ENCODE peak calls at places on chromosomes 3 and 15, in six cellular contexts. D is body of pancreas; K is GM12878; G is cardiac muscle cell; A is CD4-positive, alpha-beta memory T cell; E is breast epithelium. O is an unnamed sample.

GRCh38 chr15:70835826-70836225 is 18.1 kb downstream of the LARP6 start:
- DNase-seq in K (no peak), A (no peak), D (no peak), E (no peak), G (no peak), O (no peak)

GRCh38 chr15:85477730-85478129 is 97.3 kb downstream of the AKAP13 start:
- DNase-seq in D (no peak), K (no peak), E (no peak), A (no peak), G (no peak), O (no peak)

GRCh38 chr3:194424953-194425352 is 25.9 kb upstream of the GP5 start:
- DNase-seq in D (no peak), G (no peak), E (no peak), K (no peak), A (no peak), O (no peak)

GRCh38 chr15:67509918-67510317 is 11.0 kb upstream of the C15orf61 start:
- DNase-seq in G (no peak), K (no peak), E (no peak), A (no peak), D (no peak), O (no peak)

GRCh38 chr3:16452265-16452664 is 61.2 kb downstream of the RFTN1 start:
- DNase-seq in E (no peak), G (no peak), D (no peak), K (no peak), A (no peak), O (no peak)

GRCh38 chr3:149020196-149020838 is 29.0 kb downstream of the GYG1 start:
- DNase-seq in G (no peak), D (no peak), A (no peak), K (no peak), E (no peak), O (no peak)

GRCh38 chr3:58613236-58614132 is 36.3 kb upstream of the FAM107A start:
- DNase-seq in G (no peak), D (no peak), A (no peak), E (no peak), K (no peak), O (no peak)

GRCh38 chr3:135412475-135412874 is 553.1 kb upstream of the PPP2R3A start:
- DNase-seq in A (no peak), D (no peak), G (no peak), K (no peak), E (no peak), O (no peak)

GRCh38 chr15:58604455-58604923 is 145.0 kb downstream of the ADAM10 start:
- DNase-seq in E (no peak), A (no peak), K (no peak), G (no peak), D (peak; percentile 36), O (no peak)

GRCh38 chr3:48898383-48899234 is at the start of gene SLC25A20:
- DNase-seq in A (peak; percentile 88), G (peak; percentile 90), E (peak; percentile 66), K (peak; percentile 63), D (peak; percentile 93), O (peak; percentile 81)

GRCh38 chr3:46537789-46538188 is 28.3 kb downstream of the LRRC2 start:
- DNase-seq in G (no peak), K (no peak), A (no peak), E (no peak), D (no peak), O (no peak)

GRCh38 chr3:133479895-133480669 is 80.2 kb downstream of the BFSP2 start:
- DNase-seq in A (no peak), G (no peak), K (peak; percentile 73), D (peak; percentile 53), E (no peak), O (no peak)

GRCh38 chr15:32855942-32856341 is 138.1 kb downstream of the GREM1 start:
- DNase-seq in A (no peak), E (no peak), K (no peak), G (no peak), D (peak; percentile 22), O (no peak)

GRCh38 chr15:59687831-59688230 is 1.3 kb downstream of the BNIP2 start:
- DNase-seq in K (peak; percentile 5), E (no peak), D (peak; percentile 14), A (peak; percentile 84), G (no peak), O (peak; percentile 80)

GRCh38 chr15:57696146-57696545 is 10.4 kb upstream of the POLR2M start:
- DNase-seq in D (no peak), E (no peak), G (no peak), K (no peak), A (no peak), O (no peak)

GRCh38 chr15:58562135-58562534 is 130.3 kb downstream of the LIPC start:
- DNase-seq in G (no peak), K (no peak), D (no peak), A (no peak), E (no peak), O (no peak)

GRCh38 chr3:42498791-42499477 is 3.5 kb upstream of the VIPR1 start:
- DNase-seq in D (peak; percentile 1), E (peak; percentile 12), G (no peak), A (no peak), K (no peak), O (no peak)

GRCh38 chr3:134516905-134517304 is 31.0 kb downstream of the CEP63 start:
- DNase-seq in K (no peak), G (no peak), A (no peak), E (no peak), D (no peak), O (no peak)

GRCh38 chr3:10928396-10928960 is 64.1 kb upstream of the SLC6A1 start:
- DNase-seq in K (no peak), G (no peak), A (no peak), D (no peak), E (no peak), O (no peak)

GRCh38 chr15:50880651-50881114 is 27.8 kb upstream of the AP4E1 start:
- DNase-seq in E (no peak), D (no peak), K (peak; percentile 54), A (no peak), G (no peak), O (no peak)

GRCh38 chr3:141237701-141238521 is 6.3 kb downstream of the PXYLP1 start:
- DNase-seq in D (peak; percentile 93), E (peak; percentile 23), A (no peak), G (peak; percentile 36), K (no peak), O (no peak)

GRCh38 chr15:29129903-29130302 is 139.7 kb downstream of the NSMCE3 start:
- DNase-seq in A (no peak), K (no peak), E (no peak), D (no peak), G (no peak), O (no peak)

GRCh38 chr3:178300441-178300959 is 235.7 kb upstream of the KCNMB2 start:
- DNase-seq in D (no peak), A (no peak), E (no peak), G (no peak), K (no peak), O (no peak)

GRCh38 chr3:53254810-53255359 is 937 bp downstream of the TKT start:
- DNase-seq in A (peak; percentile 59), E (peak; percentile 36), K (peak; percentile 15), D (peak; percentile 93), G (peak; percentile 72), O (peak; percentile 25)

GRCh38 chr3:124812291-124813265 is 74.6 kb downstream of the ITGB5 start:
- DNase-seq in D (peak; percentile 58), A (no peak), E (peak; percentile 51), K (no peak), G (no peak), O (no peak)

GRCh38 chr3:188861847-188862740 is 309.7 kb upstream of the TPRG1 start:
- DNase-seq in A (no peak), E (no peak), G (no peak), D (no peak), K (no peak), O (no peak)

GRCh38 chr3:182490601-182491485 is 302.5 kb upstream of the ATP11B start:
- DNase-seq in A (no peak), G (peak; percentile 33), K (no peak), D (peak; percentile 3), E (no peak), O (peak; percentile 4)

GRCh38 chr15:74367296-74367854 is at the start of gene CYP11A1:
- DNase-seq in A (no peak), K (no peak), E (no peak), D (no peak), G (no peak), O (no peak)

GRCh38 chr15:62631325-62631724 is 411.2 kb upstream of the TPM1 start:
- DNase-seq in G (no peak), K (no peak), A (no peak), D (no peak), E (no peak), O (no peak)

GRCh38 chr3:119223511-119223910 is 17.2 kb downstream of the B4GALT4 start:
- DNase-seq in G (no peak), K (no peak), A (no peak), E (no peak), D (no peak), O (no peak)
- H3K36me3 ChIP-seq in G (peaks cover 53% of the 10 kb centered on the region), K (peaks cover 17% of the 10 kb centered on the region), A (peaks cover 39% of the 10 kb centered on the region), E (no peaks in the 10 kb centered on the region), D (no peaks in the 10 kb centered on the region), O (peaks cover 51% of the 10 kb centered on the region)

DNA sequence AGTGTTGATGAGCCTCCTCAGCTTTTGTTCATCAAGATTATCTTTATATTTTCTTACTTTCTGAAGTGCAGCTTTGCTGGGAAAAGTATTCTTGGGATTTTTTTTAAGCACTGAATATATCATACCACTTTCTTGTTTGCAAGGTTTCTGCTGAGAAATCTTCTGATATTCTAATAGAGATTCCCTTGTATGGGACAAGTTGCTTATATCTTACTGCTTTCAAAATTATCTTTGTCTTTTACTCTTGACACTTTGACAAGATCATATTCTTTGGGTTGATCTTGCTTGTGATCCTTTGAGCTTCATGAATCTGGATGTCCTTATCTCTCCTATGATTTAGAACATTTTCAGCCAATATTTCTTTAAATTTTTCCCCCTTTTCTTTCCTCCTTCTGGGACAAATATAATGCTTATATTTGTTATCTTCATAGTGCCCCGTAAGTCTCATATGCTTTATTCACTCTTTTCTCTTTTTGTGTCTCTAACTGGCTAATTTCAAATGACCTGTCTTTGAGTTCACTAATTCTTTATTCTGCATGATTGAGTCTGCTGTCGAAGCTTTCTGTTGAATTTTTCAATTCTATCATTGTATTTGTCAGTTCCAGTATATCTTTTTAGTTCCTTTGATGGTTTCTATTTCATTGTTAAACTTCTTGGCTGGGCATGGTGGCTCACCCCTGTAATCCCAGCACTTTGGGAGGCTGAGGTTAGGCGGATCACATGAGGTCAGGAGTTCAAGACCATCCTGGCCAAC is 211.4 kb upstream of the MANF start:
- DNase-seq in D (no peak), A (no peak), K (no peak), E (no peak), G (no peak), O (no peak)
- H3K9me3 ChIP-seq in D (peaks cover 15% of the 10 kb centered on the region), A (peaks cover 5% of the 10 kb centered on the region), K (peaks cover 2% of the 10 kb centered on the region), E (peaks cover 25% of the 10 kb centered on the region), G (no peaks in the 10 kb centered on the region), O (peaks cover 23% of the 10 kb centered on the region)

DNA sequence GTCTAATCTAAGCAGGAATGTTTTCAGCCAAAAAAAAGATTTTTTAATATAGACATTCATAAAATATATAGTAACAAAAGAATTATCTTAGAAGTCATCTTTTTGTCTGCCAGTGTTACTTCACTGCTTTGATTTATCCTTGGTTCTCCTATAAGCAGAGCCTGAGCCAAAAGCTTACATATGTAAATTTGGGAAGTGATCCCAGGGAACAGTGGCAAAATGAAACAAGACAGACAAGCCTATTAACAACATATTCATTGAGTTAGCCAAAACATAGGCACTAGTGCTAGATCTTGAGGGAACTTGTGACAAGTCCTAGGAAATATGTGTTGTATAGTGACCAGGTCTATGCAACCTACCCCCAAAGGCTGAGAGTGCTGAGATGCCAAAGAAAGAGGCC is 11.2 kb downstream of the GTPBP8 start:
- DNase-seq in E (no peak), D (no peak), G (no peak), K (no peak), A (no peak), O (no peak)
- H3K36me3 ChIP-seq in E (peaks cover 5% of the 10 kb centered on the region), D (no peaks in the 10 kb centered on the region), G (peaks cover 44% of the 10 kb centered on the region), K (peaks cover 26% of the 10 kb centered on the region), A (peaks cover 23% of the 10 kb centered on the region), O (peaks cover 54% of the 10 kb centered on the region)

GRCh38 chr3:72421786-72422185 is 426.5 kb downstream of the SHQ1 start:
- DNase-seq in A (no peak), D (no peak), G (no peak), K (no peak), E (no peak), O (no peak)
- H3K9me3 ChIP-seq in A (no peaks in the 10 kb centered on the region), D (no peaks in the 10 kb centered on the region), G (no peaks in the 10 kb centered on the region), K (peaks cover 3% of the 10 kb centered on the region), E (no peaks in the 10 kb centered on the region), O (peaks cover 4% of the 10 kb centered on the region)

O was measured in CD4-positive, CD25-positive, alpha-beta regulatory T cell.